ENCODE peak calls at places on chromosomes 2 and 18, in four cellular contexts. Y is bronchial epithelial cell, T is RWPE1, J is AG08395. I is an unnamed sample.

GRCh38 chr2:98148968-98149697 is 62.2 kb downstream of the VWA3B start:
- DNase-seq in Y (peak), T (peak), J (peak), I (no peak)

GRCh38 chr2:65608966-65609365 is 176.6 kb upstream of the SPRED2 start:
- DNase-seq in J (no peak), T (no peak), Y (no peak), I (no peak)

GRCh38 chr2:160582481-160583161 is 89.0 kb upstream of the RBMS1 start:
- DNase-seq in Y (no peak), J (peak), T (no peak), I (no peak)

GRCh38 chr2:73175663-73176204 is 26.6 kb upstream of the NOTO start:
- DNase-seq in Y (peak), T (no peak), J (peak), I (no peak)

GRCh38 chr18:2692508-2692907 is 37.0 kb downstream of the SMCHD1 start:
- DNase-seq in J (no peak), Y (no peak), T (no peak), I (no peak)

GRCh38 chr2:10342245-10342951 is 39.7 kb downstream of the HPCAL1 start:
- DNase-seq in J (no peak), Y (no peak), T (no peak), I (no peak)

GRCh38 chr18:28820353-28820752 is 643.4 kb upstream of the CDH2 start:
- DNase-seq in Y (no peak), J (no peak), T (no peak), I (no peak)

GRCh38 chr2:189287982-189288494 is 108.5 kb upstream of the COL5A2 start:
- DNase-seq in T (peak), J (peak), Y (peak), I (no peak)

GRCh38 chr2:98118852-98119251 is 31.9 kb downstream of the VWA3B start:
- DNase-seq in J (no peak), T (no peak), Y (no peak), I (no peak)

GRCh38 chr2:234495801-234496441 is 960 bp downstream of the ARL4C start:
- DNase-seq in J (peak), Y (peak), T (no peak), I (no peak)

GRCh38 chr2:235925250-235925919 is 242.8 kb downstream of the GBX2 start:
- DNase-seq in Y (no peak), T (no peak), J (no peak), I (no peak)

GRCh38 chr18:37577051-37577611 is 11.5 kb upstream of the CELF4 start:
- DNase-seq in T (no peak), J (no peak), Y (no peak), I (no peak)

GRCh38 chr2:1607971-1608688 is 136.2 kb downstream of the PXDN start:
- DNase-seq in T (peak), J (no peak), Y (peak), I (no peak)

GRCh38 chr2:1594281-1595171 is 149.8 kb downstream of the PXDN start:
- DNase-seq in Y (no peak), T (no peak), J (no peak), I (no peak)

GRCh38 chr2:155157065-155157464 is 458.6 kb downstream of the KCNJ3 start:
- DNase-seq in T (no peak), Y (no peak), J (no peak), I (no peak)

GRCh38 chr2:41880561-41881243 is 167.1 kb upstream of the PKDCC start:
- DNase-seq in J (no peak), T (no peak), Y (no peak), I (no peak)

GRCh38 chr18:864872-865273 is 39.8 kb upstream of the ADCYAP1 start:
- DNase-seq in T (peak), Y (peak), J (peak), I (no peak)

GRCh38 chr2:224147174-224147573 is 108.1 kb upstream of the SERPINE2 start:
- DNase-seq in J (no peak), T (peak), Y (peak), I (no peak)

GRCh38 chr2:120881981-120882788 is 146.5 kb downstream of the GLI2 start:
- DNase-seq in Y (no peak), T (no peak), J (no peak), I (no peak)

GRCh38 chr2:199011908-199012307 is 445.8 kb downstream of the SATB2 start:
- DNase-seq in T (no peak), Y (no peak), J (no peak), I (no peak)

GRCh38 chr2:219595250-219595649 is 2.4 kb upstream of the STK11IP start:
- DNase-seq in T (no peak), Y (no peak), J (no peak), I (no peak)

GRCh38 chr18:21053127-21053526 is 58.5 kb downstream of the ROCK1 start:
- DNase-seq in J (peak), T (peak), Y (peak), I (no peak)

GRCh38 chr18:48263913-48264506 is 145.2 kb downstream of the ZBTB7C start:
- DNase-seq in J (no peak), T (no peak), Y (peak), I (no peak)

GRCh38 chr2:62099523-62100175 is 96.3 kb upstream of the B3GNT2 start:
- DNase-seq in J (no peak), Y (no peak), T (no peak), I (no peak)

GRCh38 chr2:113024730-113025129 is 19.5 kb downstream of the IL36A start:
- DNase-seq in J (no peak), Y (no peak), T (no peak), I (no peak)

GRCh38 chr18:2302628-2303516 is 268.4 kb downstream of the METTL4 start:
- DNase-seq in T (peak), Y (peak), J (peak), I (no peak)

GRCh38 chr2:61044596-61044995 is 21.1 kb upstream of the SANBR start:
- DNase-seq in J (no peak), T (no peak), Y (no peak), I (no peak)

GRCh38 chr2:74864728-74865722 is 31.1 kb downstream of the HK2 start:
- DNase-seq in Y (peak), J (peak), T (peak), I (no peak)

GRCh38 chr2:30692829-30693265 is 114.4 kb downstream of the CAPN13 start:
- DNase-seq in T (no peak), J (no peak), Y (no peak), I (no peak)

GRCh38 chr2:200839513-200839912 is 24.9 kb downstream of the CLK1 start:
- DNase-seq in Y (peak), T (peak), J (no peak), I (no peak)

GRCh38 chr2:16057661-16058060 is 117.3 kb downstream of the MYCN start:
- DNase-seq in Y (no peak), J (no peak), T (no peak), I (no peak)

GRCh38 chr2:99624682-99625081 is 134.9 kb upstream of the REV1 start:
- DNase-seq in T (no peak), J (no peak), Y (no peak), I (no peak)

I was measured in esophagus squamous epithelium.